ENCODE peak calls at places on chromosomes 11 and 22, in four cellular contexts. One of them, this sample, is unnamed.
A peak's percentile ranks its signal among the peaks of the same experiment; 100 is the strongest.

GRCh38 chr11:61480936-61481335 is 27.6 kb upstream of the LRRC10B start:
- DNase-seq in mesendoderm: peak; percentile 97
- DNase-seq in neuronal stem cell: peak; percentile 93
- DNase-seq in H9: peak; percentile 95
- DNase-seq in this sample: peak; percentile 40

GRCh38 chr11:94641167-94641761 is 74.1 kb downstream of the PIWIL4 start:
- DNase-seq in neuronal stem cell: no peak
- DNase-seq in H9: no peak
- DNase-seq in mesendoderm: peak; percentile 64
- DNase-seq in this sample: no peak

GRCh38 chr22:27399161-27399560 is 402.4 kb downstream of the MN1 start:
- DNase-seq in mesendoderm: no peak
- DNase-seq in H9: no peak
- DNase-seq in neuronal stem cell: no peak
- DNase-seq in this sample: no peak

GRCh38 chr22:22158207-22158816 is 86.3 kb upstream of the VPREB1 start:
- DNase-seq in neuronal stem cell: no peak
- DNase-seq in mesendoderm: no peak
- DNase-seq in H9: no peak
- DNase-seq in this sample: no peak

GRCh38 chr22:19520566-19521305 is 3.5 kb downstream of the CLDN5 start:
- DNase-seq in H9: no peak
- DNase-seq in neuronal stem cell: no peak
- DNase-seq in mesendoderm: no peak
- DNase-seq in this sample: no peak

GRCh38 chr22:21832291-21833290 is 34.9 kb downstream of the MAPK1 start:
- DNase-seq in H9: no peak
- DNase-seq in neuronal stem cell: no peak
- DNase-seq in mesendoderm: peak; percentile 33
- DNase-seq in this sample: no peak

GRCh38 chr11:86596861-86597632 is 75.4 kb downstream of the ME3 start:
- DNase-seq in mesendoderm: no peak
- DNase-seq in neuronal stem cell: no peak
- DNase-seq in H9: no peak
- DNase-seq in this sample: peak; percentile 82

GRCh38 chr11:77619576-77620198 is 17.9 kb downstream of the CLNS1A start:
- DNase-seq in H9: no peak
- DNase-seq in mesendoderm: peak; percentile 71
- DNase-seq in neuronal stem cell: peak; percentile 39
- DNase-seq in this sample: peak; percentile 54

GRCh38 chr11:29120329-29120695 is 896.5 kb downstream of the KCNA4 start:
- DNase-seq in H9: no peak
- DNase-seq in mesendoderm: no peak
- DNase-seq in neuronal stem cell: no peak
- DNase-seq in this sample: no peak

GRCh38 chr11:82858556-82859091 is 41.6 kb downstream of the PRCP start:
- DNase-seq in mesendoderm: no peak
- DNase-seq in neuronal stem cell: no peak
- DNase-seq in H9: no peak
- DNase-seq in this sample: peak; percentile 31

GRCh38 chr11:107705027-107705426 is 6.8 kb downstream of the SLN start:
- DNase-seq in neuronal stem cell: no peak
- DNase-seq in H9: no peak
- DNase-seq in mesendoderm: no peak
- DNase-seq in this sample: peak; percentile 90

GRCh38 chr11:87281496-87281895 is 243.8 kb downstream of the TMEM135 start:
- DNase-seq in H9: no peak
- DNase-seq in neuronal stem cell: no peak
- DNase-seq in mesendoderm: no peak
- DNase-seq in this sample: peak; percentile 28

GRCh38 chr11:27055065-27055682 is 14.6 kb downstream of the BBOX1 start:
- DNase-seq in neuronal stem cell: no peak
- DNase-seq in mesendoderm: peak; percentile 52
- DNase-seq in H9: no peak
- DNase-seq in this sample: peak; percentile 79

GRCh38 chr11:64022125-64022784 is 13.5 kb upstream of the FLRT1 start:
- DNase-seq in H9: no peak
- DNase-seq in neuronal stem cell: no peak
- DNase-seq in mesendoderm: no peak
- DNase-seq in this sample: no peak

GRCh38 chr11:128288368-128288767 is 299.0 kb downstream of the ETS1 start:
- DNase-seq in mesendoderm: peak; percentile 21
- DNase-seq in H9: no peak
- DNase-seq in neuronal stem cell: no peak
- DNase-seq in this sample: peak; percentile 26

GRCh38 chr11:5690216-5690615 is 626 bp downstream of the TRIM22 start:
- DNase-seq in H9: no peak
- DNase-seq in mesendoderm: peak; percentile 15
- DNase-seq in neuronal stem cell: no peak
- DNase-seq in this sample: peak; percentile 12

GRCh38 chr11:5690736-5691135 is 1.1 kb downstream of the TRIM22 start:
- DNase-seq in H9: no peak
- DNase-seq in mesendoderm: no peak
- DNase-seq in neuronal stem cell: no peak
- DNase-seq in this sample: peak; percentile 18

GRCh38 chr11:5694642-5695041 is 5.1 kb downstream of the TRIM22 start:
- DNase-seq in mesendoderm: no peak
- DNase-seq in neuronal stem cell: no peak
- DNase-seq in H9: no peak
- DNase-seq in this sample: no peak

GRCh38 chr11:5689551-5689983 is at the start of gene TRIM22:
- DNase-seq in mesendoderm: peak; percentile 17
- DNase-seq in H9: peak; percentile 52
- DNase-seq in neuronal stem cell: no peak
- DNase-seq in this sample: peak; percentile 73

DNA sequence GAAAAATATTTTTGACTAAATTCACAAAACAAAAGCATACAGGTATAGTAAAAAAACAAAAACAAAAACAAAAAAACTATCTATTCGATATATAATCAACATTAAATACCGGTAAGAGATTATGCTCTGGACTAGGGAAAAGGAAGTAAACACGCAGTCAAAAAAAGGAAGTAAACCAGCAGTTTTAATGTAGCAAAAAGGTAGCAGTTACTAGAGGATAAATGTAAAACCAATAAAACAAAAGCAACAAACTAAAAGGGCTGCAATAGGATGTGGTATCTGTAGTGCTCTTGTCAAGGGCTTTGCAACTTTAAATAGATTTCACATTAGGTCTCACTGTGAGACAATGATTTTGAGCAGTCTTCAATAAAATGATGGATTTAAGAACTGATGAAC is 2.4 kb downstream of the TRIM22 start:
- DNase-seq in H9: no peak
- DNase-seq in neuronal stem cell: no peak
- DNase-seq in mesendoderm: no peak
- DNase-seq in this sample: no peak
- H3K27ac ChIP-seq in H9: no peak overlapping the region
- H3K27ac ChIP-seq in neuronal stem cell: no peak overlapping the region
- H3K27ac ChIP-seq in mesendoderm: no peak overlapping the region
- H3K27ac ChIP-seq in this sample: no peak overlapping the region

DNA sequence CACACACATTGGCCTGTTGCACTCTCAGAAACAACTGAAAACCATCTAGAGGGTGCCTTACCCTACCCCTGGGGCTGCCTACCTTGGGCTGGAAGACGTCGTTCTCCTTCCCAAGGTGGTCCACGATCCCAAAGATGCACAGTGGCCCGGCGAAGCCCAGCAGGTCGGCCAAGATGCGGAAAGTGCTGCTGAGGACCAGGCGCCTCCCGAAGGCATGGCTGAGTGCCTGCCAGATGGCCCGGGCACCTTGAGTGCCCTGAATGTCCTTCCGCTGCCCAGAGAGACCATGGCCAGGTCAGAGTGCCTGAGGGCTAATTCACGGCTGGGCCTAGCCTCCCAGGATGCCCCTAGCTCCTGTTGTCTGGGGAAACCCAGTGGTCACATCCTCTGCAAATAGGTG is 16.2 kb downstream of the ABCC8 start:
- DNase-seq in H9: no peak
- DNase-seq in mesendoderm: no peak
- DNase-seq in neuronal stem cell: no peak
- DNase-seq in this sample: no peak
- H2BK120ac ChIP-seq in H9: no peak overlapping the region
- H2BK120ac ChIP-seq in mesendoderm: no peak overlapping the region
- H2BK120ac ChIP-seq in neuronal stem cell: no peak overlapping the region
- H2BK120ac ChIP-seq in this sample: no peak overlapping the region

GRCh38 chr11:12126352-12127019 is 16.1 kb downstream of the MICAL2 start:
- DNase-seq in mesendoderm: no peak
- DNase-seq in neuronal stem cell: no peak
- DNase-seq in H9: no peak
- DNase-seq in this sample: peak; percentile 94
- H3K4me1 ChIP-seq in mesendoderm: no peaks in the 10 kb centered on the region
- H3K4me1 ChIP-seq in neuronal stem cell: no peaks in the 10 kb centered on the region
- H3K4me1 ChIP-seq in H9: peaks cover 4% of the 10 kb centered on the region
- H3K4me1 ChIP-seq in this sample: peaks cover 15% of the 10 kb centered on the region

DNA sequence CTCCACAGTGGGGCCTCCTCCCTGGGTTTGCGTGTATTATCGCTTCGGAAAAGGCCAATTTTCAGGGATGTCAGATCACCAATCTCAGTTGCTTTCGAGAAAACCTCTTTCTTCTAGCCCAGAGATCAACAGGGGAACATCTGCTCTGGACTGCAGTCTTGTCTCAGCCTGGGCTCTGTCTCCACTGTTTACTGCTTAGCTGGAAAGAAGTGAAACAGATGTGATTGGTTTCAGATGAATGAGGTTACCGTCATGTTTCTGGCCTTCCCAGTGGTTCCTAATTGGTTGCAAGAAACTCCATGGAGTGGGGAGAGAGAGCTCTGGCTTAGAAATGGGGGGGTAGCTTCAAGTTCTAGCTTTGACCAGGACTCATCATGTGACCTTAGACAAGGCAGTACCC is 17.4 kb downstream of the TSPAN18 start:
- DNase-seq in mesendoderm: no peak
- DNase-seq in neuronal stem cell: no peak
- DNase-seq in H9: no peak
- DNase-seq in this sample: peak; percentile 41
- H3K27ac ChIP-seq in mesendoderm: no peak overlapping the region
- H3K27ac ChIP-seq in neuronal stem cell: no peak overlapping the region
- H3K27ac ChIP-seq in H9: no peak overlapping the region
- H3K27ac ChIP-seq in this sample: no peak overlapping the region

GRCh38 chr11:67434395-67434881 is 3.0 kb downstream of the PTPRCAP start:
- DNase-seq in neuronal stem cell: no peak
- DNase-seq in mesendoderm: no peak
- DNase-seq in H9: no peak
- DNase-seq in this sample: no peak
- H2BK120ac ChIP-seq in neuronal stem cell: no peak overlapping the region
- H2BK120ac ChIP-seq in mesendoderm: no peak overlapping the region
- H2BK120ac ChIP-seq in H9: no peak overlapping the region
- H2BK120ac ChIP-seq in this sample: no peak overlapping the region

GRCh38 chr11:130164221-130164570 is 4.6 kb downstream of the ST14 start:
- DNase-seq in H9: no peak
- DNase-seq in neuronal stem cell: no peak
- DNase-seq in mesendoderm: no peak
- DNase-seq in this sample: no peak

GRCh38 chr11:130168105-130168504 is 8.5 kb downstream of the ST14 start:
- DNase-seq in neuronal stem cell: no peak
- DNase-seq in mesendoderm: no peak
- DNase-seq in H9: no peak
- DNase-seq in this sample: no peak

GRCh38 chr11:130163346-130164220 is 4.0 kb downstream of the ST14 start:
- DNase-seq in neuronal stem cell: no peak
- DNase-seq in H9: no peak
- DNase-seq in mesendoderm: peak; percentile 47
- DNase-seq in this sample: no peak

GRCh38 chr11:130166457-130166784 is 6.8 kb downstream of the ST14 start:
- DNase-seq in neuronal stem cell: no peak
- DNase-seq in mesendoderm: no peak
- DNase-seq in H9: no peak
- DNase-seq in this sample: peak; percentile 90

DNA sequence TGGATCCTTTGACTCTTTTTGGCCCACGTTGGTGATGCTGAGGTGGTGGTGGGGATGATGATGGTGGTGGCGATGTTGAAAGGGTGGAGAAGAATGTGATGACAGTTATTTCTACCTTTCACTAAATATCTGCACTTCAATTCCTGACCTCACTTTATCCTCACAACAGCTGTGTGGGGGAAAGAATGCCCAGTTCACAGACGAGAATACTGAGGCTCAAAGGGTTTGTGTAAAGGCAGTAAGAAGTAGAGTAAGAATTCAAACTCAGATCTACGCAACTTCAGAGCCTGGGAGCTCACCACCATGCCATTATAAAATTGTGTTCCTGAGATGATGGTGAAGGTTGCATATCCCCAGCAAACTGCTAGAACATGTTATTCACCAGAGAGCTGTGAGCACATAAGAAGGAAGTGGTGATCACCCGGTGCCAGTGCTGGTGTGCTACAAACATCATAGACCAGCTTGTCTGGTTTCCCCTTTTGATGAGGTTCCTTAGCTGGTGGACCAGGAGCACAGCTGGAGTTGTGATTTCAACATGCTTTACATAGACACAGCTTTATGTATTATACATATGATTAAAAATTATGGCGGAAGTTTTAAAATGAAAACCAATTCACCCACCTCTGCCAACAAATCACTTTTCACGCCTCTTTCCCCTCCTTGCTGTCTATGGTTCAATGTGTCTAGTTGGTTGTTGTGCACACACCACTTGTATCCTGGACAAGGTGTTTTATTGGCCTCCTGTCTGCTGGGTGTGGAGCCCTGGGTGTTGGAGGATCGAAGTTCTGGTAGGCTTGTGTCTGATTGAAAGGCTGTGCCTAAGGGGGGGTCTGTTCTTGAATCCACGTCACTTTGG is 6.2 kb downstream of the ST14 start:
- DNase-seq in neuronal stem cell: no peak
- DNase-seq in mesendoderm: no peak
- DNase-seq in H9: no peak
- DNase-seq in this sample: no peak
- H3K4me1 ChIP-seq in neuronal stem cell: no peaks in the 10 kb centered on the region
- H3K4me1 ChIP-seq in mesendoderm: no peaks in the 10 kb centered on the region
- H3K4me1 ChIP-seq in H9: no peaks in the 10 kb centered on the region
- H3K4me1 ChIP-seq in this sample: peaks cover 15% of the 10 kb centered on the region

This sample was measured in mesenchymal stem cell.